ENCODE peak calls at places on chromosomes 4 and X, in nine cellular contexts. P, W, Y, C, V, F, D, U and B are unnamed samples.

GRCh38 chr4:24778427-24779225 is 16.7 kb upstream of the SOD3 start:
- DNase-seq in P (no peak), W (peak; percentile 97), Y (peak; percentile 66), C (no peak), V (no peak), F (no peak), D (no peak), U (no peak), B (no peak)

GRCh38 chrX:39936886-39937770 is 160.6 kb downstream of the BCOR start:
- DNase-seq in P (no peak), W (no peak), Y (no peak), C (peak; percentile 69), V (no peak), F (no peak), D (no peak), U (no peak), B (no peak)

GRCh38 chrX:113019958-113020357 is 179.3 kb upstream of the AMOT start:
- DNase-seq in P (no peak), W (no peak), Y (no peak), C (no peak), V (no peak), F (no peak), D (no peak), U (no peak), B (no peak)

GRCh38 chr4:43843501-43843900 is 605.1 kb downstream of the KCTD8 start:
- DNase-seq in P (peak; percentile 36), W (peak; percentile 4), Y (peak; percentile 34), C (no peak), V (peak; percentile 54), F (no peak), D (no peak), U (no peak), B (peak; percentile 11)

GRCh38 chrX:97310373-97310772 is 426.7 kb downstream of the RPA4 start:
- DNase-seq in P (peak; percentile 87), W (no peak), Y (no peak), C (no peak), V (peak; percentile 70), F (no peak), D (no peak), U (no peak), B (peak; percentile 76)

GRCh38 chrX:13069771-13070410 is 25.5 kb upstream of the FAM9C start:
- DNase-seq in P (no peak), W (peak; percentile 32), Y (no peak), C (no peak), V (peak; percentile 14), F (no peak), D (no peak), U (no peak), B (no peak)

GRCh38 chr4:72701987-72702819 is 133.2 kb upstream of the ADAMTS3 start:
- DNase-seq in P (peak; percentile 81), W (peak; percentile 73), Y (peak; percentile 79), C (peak; percentile 78), V (peak; percentile 80), F (peak; percentile 19), D (peak; percentile 65), U (peak; percentile 34), B (peak; percentile 76)

GRCh38 chrX:102708900-102709299 is 3.3 kb upstream of the GPRASP2 start:
- DNase-seq in P (no peak), W (no peak), Y (no peak), C (no peak), V (no peak), F (no peak), D (peak; percentile 9), U (no peak), B (no peak)

GRCh38 chr4:242121-242848 is 63.0 kb downstream of the ZNF732 start:
- DNase-seq in P (peak; percentile 95), W (peak; percentile 67), Y (peak; percentile 35), C (peak; percentile 86), V (peak; percentile 74), F (no peak), D (peak; percentile 84), U (no peak), B (peak; percentile 61)

GRCh38 chr4:17276821-17277220 is 235.1 kb downstream of the QDPR start:
- DNase-seq in P (no peak), W (peak; percentile 59), Y (no peak), C (no peak), V (no peak), F (no peak), D (no peak), U (no peak), B (no peak)

GRCh38 chr4:118772149-118773081 is 63.5 kb downstream of the SEC24D start:
- DNase-seq in P (peak; percentile 69), W (peak; percentile 72), Y (peak; percentile 51), C (peak; percentile 60), V (peak; percentile 58), F (peak; percentile 34), D (peak; percentile 67), U (no peak), B (peak; percentile 51)
- TF ChIP-seq EZH2phosphoT487 in P (no peak), W (no peak), Y (no peak), C (no peak), V (no peak), F (no peak), D (no peak), U (no peak), B (no peak)

DNA sequence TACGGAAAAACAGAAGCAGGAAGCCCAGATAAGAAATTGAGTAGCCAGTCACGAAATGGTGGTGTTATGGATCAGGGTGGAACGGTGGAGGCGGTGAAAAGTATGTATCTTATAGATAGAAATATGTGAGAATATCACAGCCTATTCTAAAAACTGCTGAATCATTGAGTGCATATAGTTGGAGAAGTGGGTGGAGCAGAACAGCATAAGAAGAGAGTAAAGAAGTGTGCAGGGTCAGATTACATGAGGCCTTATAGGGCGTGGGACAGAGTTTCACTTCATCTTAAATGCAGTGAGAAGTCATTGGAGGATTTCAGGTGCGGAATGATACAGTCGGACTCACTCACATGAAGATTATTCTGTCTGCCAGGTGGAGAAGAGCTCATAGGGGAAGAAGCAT is 293.1 kb downstream of the TRIML1 start:
- DNase-seq in P (no peak), W (no peak), Y (no peak), C (no peak), V (peak; percentile 10), F (no peak), D (no peak), U (no peak), B (no peak)
- TF ChIP-seq EZH2phosphoT487 in P (no peak), W (no peak), Y (no peak), C (no peak), V (no peak), F (no peak), D (no peak), U (no peak), B (no peak)

GRCh38 chrX:45849261-45849660 is 648.6 kb upstream of the DIPK2B start:
- DNase-seq in P (peak; percentile 14), W (peak; percentile 80), Y (peak; percentile 50), C (peak; percentile 85), V (peak; percentile 85), F (peak; percentile 57), D (no peak), U (peak; percentile 26), B (peak; percentile 32)

GRCh38 chrX:45852884-45853283 is 652.2 kb upstream of the DIPK2B start:
- DNase-seq in P (peak; percentile 28), W (peak; percentile 55), Y (no peak), C (no peak), V (peak; percentile 54), F (no peak), D (no peak), U (no peak), B (no peak)

GRCh38 chrX:45850775-45851433 is 650.2 kb upstream of the DIPK2B start:
- DNase-seq in P (peak; percentile 19), W (peak; percentile 60), Y (peak; percentile 50), C (peak; percentile 31), V (peak; percentile 37), F (no peak), D (no peak), U (peak; percentile 8), B (peak; percentile 63)

GRCh38 chrX:45850197-45850774 is 649.6 kb upstream of the DIPK2B start:
- DNase-seq in P (peak; percentile 21), W (peak; percentile 27), Y (peak; percentile 17), C (peak; percentile 38), V (peak; percentile 45), F (no peak), D (no peak), U (no peak), B (peak; percentile 36)

GRCh38 chrX:45851434-45851991 is 650.8 kb upstream of the DIPK2B start:
- DNase-seq in P (peak; percentile 83), W (peak; percentile 48), Y (peak; percentile 61), C (peak; percentile 58), V (peak; percentile 74), F (peak; percentile 49), D (no peak), U (peak; percentile 15), B (peak; percentile 76)
- TF ChIP-seq EZH2phosphoT487 in P (no peak), W (no peak), Y (no peak), C (no peak), V (no peak), F (no peak), D (no peak), U (no peak), B (no peak)

GRCh38 chr4:11471613-11472012 is 42.9 kb upstream of the HS3ST1 start:
- DNase-seq in P (no peak), W (no peak), Y (no peak), C (peak; percentile 90), V (no peak), F (no peak), D (no peak), U (no peak), B (no peak)

GRCh38 chr4:11472535-11472934 is 43.8 kb upstream of the HS3ST1 start:
- DNase-seq in P (no peak), W (no peak), Y (no peak), C (no peak), V (no peak), F (no peak), D (no peak), U (no peak), B (no peak)

GRCh38 chr4:11469900-11470708 is 41.4 kb upstream of the HS3ST1 start:
- DNase-seq in P (peak; percentile 22), W (no peak), Y (no peak), C (peak; percentile 68), V (no peak), F (no peak), D (no peak), U (no peak), B (no peak)

GRCh38 chr4:11468901-11469300 is 40.2 kb upstream of the HS3ST1 start:
- DNase-seq in P (peak; percentile 81), W (no peak), Y (peak; percentile 28), C (peak; percentile 47), V (no peak), F (no peak), D (no peak), U (no peak), B (no peak)

GRCh38 chr4:11470709-11471441 is 42.2 kb upstream of the HS3ST1 start:
- DNase-seq in P (peak; percentile 9), W (no peak), Y (no peak), C (peak; percentile 26), V (no peak), F (no peak), D (no peak), U (no peak), B (no peak)
- TF ChIP-seq EZH2phosphoT487 in P (no peak), W (no peak), Y (no peak), C (no peak), V (no peak), F (no peak), D (no peak), U (no peak), B (no peak)

DNA sequence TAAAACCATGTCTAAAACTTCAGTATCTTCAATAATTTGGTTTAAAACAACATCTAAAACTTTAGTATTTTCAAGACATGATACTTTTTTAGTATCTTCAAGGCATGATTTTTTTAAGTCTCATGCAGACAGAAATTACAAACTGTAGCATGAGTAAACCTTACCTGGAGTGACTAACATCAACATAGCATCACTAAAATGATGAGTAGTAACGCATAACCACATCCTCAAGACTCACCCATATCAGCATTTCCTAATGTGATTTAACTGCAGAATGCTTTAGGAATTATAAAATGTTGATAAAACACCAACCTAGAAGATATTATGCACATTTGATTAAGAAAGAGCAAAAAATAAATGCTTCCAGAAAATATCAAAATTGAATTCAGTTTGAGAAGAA is 19.7 kb upstream of the EDNRA start:
- DNase-seq in P (no peak), W (no peak), Y (no peak), C (no peak), V (peak; percentile 72), F (no peak), D (no peak), U (no peak), B (no peak)
- TF ChIP-seq EZH2phosphoT487 in P (no peak), W (no peak), Y (no peak), C (no peak), V (no peak), F (no peak), D (no peak), U (no peak), B (no peak)